ENCODE peak calls at places on chromosomes 7 and 10, in seven cellular contexts. T is tibial nerve; G is Daoy; W is NCI-H1436; O is stimulated activated CD8-positive, alpha-beta memory T cell treated with anti-CD3 and anti-CD28 coated beads, Interleukin-4, amount 100 ng/mL, for 24 hours; H is astrocyte of the spinal cord; B is psoas muscle. U is an unnamed sample.

GRCh38 chr7:93337047-93337446 is 104.9 kb downstream of the VPS50 start:
- DNase-seq in T (no peak), H (no peak), W (no peak), B (no peak), G (no peak), O (no peak), U (no peak)

GRCh38 chr10:98433371-98433770 is 13.4 kb downstream of the HPS1 start:
- DNase-seq in O (no peak), W (no peak), B (no peak), T (no peak), H (no peak), G (no peak), U (no peak)

GRCh38 chr7:50869108-50869716 is 86.5 kb upstream of the GRB10 start:
- DNase-seq in T (peak; percentile 72), B (no peak), G (peak; percentile 91), H (peak; percentile 90), W (no peak), O (no peak), U (no peak)

GRCh38 chr10:127151981-127152699 is 44.3 kb downstream of the INSYN2A start:
- DNase-seq in T (no peak), H (peak; percentile 52), O (no peak), W (no peak), G (no peak), B (no peak), U (no peak)

GRCh38 chr7:155380221-155380861 is 77.6 kb upstream of the EN2 start:
- DNase-seq in T (peak; percentile 49), W (peak; percentile 36), G (peak; percentile 87), B (peak; percentile 77), O (peak; percentile 58), H (peak; percentile 49), U (peak; percentile 49)

GRCh38 chr10:70426835-70427234 is 14.6 kb downstream of the NODAL start:
- DNase-seq in B (no peak), G (no peak), H (no peak), O (no peak), T (no peak), W (no peak), U (no peak)

GRCh38 chr7:1703475-1704325 is 33.6 kb downstream of the ELFN1 start:
- DNase-seq in B (no peak), T (no peak), H (no peak), O (no peak), W (no peak), G (peak; percentile 0), U (no peak)

GRCh38 chr10:16440396-16441105 is 3.7 kb downstream of the PTER start:
- DNase-seq in T (no peak), O (no peak), B (no peak), G (peak; percentile 60), H (no peak), W (no peak), U (peak; percentile 27)

GRCh38 chr10:61882621-61883375 is 18.7 kb upstream of the ARID5B start:
- DNase-seq in H (peak; percentile 18), O (peak; percentile 56), T (no peak), G (no peak), B (no peak), W (no peak), U (no peak)

GRCh38 chr10:77965294-77965693 is 38.7 kb upstream of the DLG5 start:
- DNase-seq in H (peak; percentile 59), O (no peak), B (no peak), G (peak; percentile 35), W (no peak), T (no peak), U (no peak)

GRCh38 chr10:95395947-95396449 is 105.2 kb upstream of the PDLIM1 start:
- DNase-seq in W (no peak), O (no peak), H (no peak), B (peak; percentile 81), G (no peak), T (no peak), U (no peak)

GRCh38 chr7:4115941-4116610 is 566.0 kb upstream of the FOXK1 start:
- DNase-seq in B (no peak), W (no peak), T (no peak), G (no peak), H (no peak), O (no peak), U (no peak)

GRCh38 chr7:25911738-25912607 is 240.0 kb upstream of the NFE2L3 start:
- DNase-seq in O (no peak), G (no peak), H (no peak), W (no peak), T (no peak), B (no peak), U (no peak)

GRCh38 chr10:69835233-69835632 is 33.5 kb downstream of the COL13A1 start:
- DNase-seq in G (no peak), H (no peak), T (no peak), B (no peak), O (no peak), W (no peak), U (no peak)

GRCh38 chr7:131527462-131527861 is 29.0 kb downstream of the PODXL start:
- DNase-seq in O (no peak), H (no peak), W (no peak), G (no peak), T (no peak), B (no peak), U (no peak)

GRCh38 chr10:2665772-2666171 is 401.6 kb upstream of the PFKP start:
- DNase-seq in O (no peak), G (no peak), W (no peak), H (no peak), B (no peak), T (no peak), U (no peak)

GRCh38 chr7:636396-636795 is 90.1 kb upstream of the DNAAF5 start:
- DNase-seq in W (no peak), B (no peak), G (peak; percentile 32), H (no peak), T (no peak), O (no peak), U (no peak)

GRCh38 chr10:84008878-84009277 is 130.4 kb upstream of the GHITM start:
- DNase-seq in T (no peak), W (no peak), B (no peak), H (no peak), G (no peak), O (peak; percentile 7), U (no peak)

GRCh38 chr7:66409493-66409892 is 204.4 kb downstream of the TPST1 start:
- DNase-seq in T (no peak), H (no peak), B (no peak), G (no peak), W (no peak), O (no peak), U (no peak)

GRCh38 chr10:132690821-132691610 is 94.9 kb downstream of the NKX6-2 start:
- DNase-seq in T (no peak), H (no peak), B (peak; percentile 13), W (no peak), G (no peak), O (no peak), U (no peak)

GRCh38 chr7:21140622-21141021 is 287.3 kb upstream of the SP4 start:
- DNase-seq in B (no peak), O (no peak), W (no peak), H (no peak), G (no peak), T (no peak), U (no peak)

GRCh38 chr7:106421181-106421762 is 136.5 kb upstream of the NAMPT start:
- DNase-seq in O (no peak), W (no peak), H (peak; percentile 94), B (peak; percentile 84), T (peak; percentile 80), G (peak; percentile 78), U (peak; percentile 93)

GRCh38 chr10:89516149-89516832 is 19.1 kb downstream of the SLC16A12 start:
- DNase-seq in H (peak; percentile 97), W (no peak), T (peak; percentile 66), G (peak; percentile 92), B (peak; percentile 64), O (no peak), U (no peak)

GRCh38 chr7:36045830-36046341 is 107.2 kb upstream of the EEPD1 start:
- DNase-seq in W (no peak), G (no peak), O (no peak), H (no peak), B (no peak), T (no peak), U (no peak)

GRCh38 chr7:116591202-116592040 is 66.6 kb downstream of the CAV1 start:
- DNase-seq in T (no peak), H (peak; percentile 51), W (no peak), O (no peak), B (no peak), G (no peak), U (peak; percentile 5)

GRCh38 chr7:133009853-133010252 is 72.0 kb downstream of the CHCHD3 start:
- DNase-seq in B (no peak), T (no peak), O (no peak), G (peak; percentile 32), W (no peak), H (no peak), U (no peak)

GRCh38 chr10:75042292-75042974 is 69.0 kb upstream of the SAMD8 start:
- DNase-seq in W (no peak), H (peak; percentile 78), B (peak; percentile 83), G (no peak), O (no peak), T (no peak), U (no peak)